ENCODE peak calls at places on chromosomes 12 and 14, in five cellular contexts. E, G, L, M and J are unnamed samples.

GRCh38 chr14:61553730-61554641 is 141.3 kb upstream of the HIF1A start:
- DNase-seq in E (no peak), G (peak; percentile 74), L (peak; percentile 98), M (peak; percentile 98), J (peak; percentile 91)

GRCh38 chr12:50283924-50284236 is 560 bp upstream of the LIMA1 start:
- DNase-seq in E (no peak), G (no peak), L (peak; percentile 18), M (peak; percentile 36), J (no peak)

GRCh38 chr12:33047666-33048065 is 151.1 kb upstream of the PKP2 start:
- DNase-seq in E (no peak), G (no peak), L (no peak), M (no peak), J (no peak)

GRCh38 chr14:104130974-104131651 is 7.3 kb upstream of the KIF26A start:
- DNase-seq in E (no peak), G (peak; percentile 66), L (peak; percentile 35), M (peak; percentile 24), J (peak; percentile 18)

GRCh38 chr12:108517288-108518100 is 2.4 kb downstream of the FICD start:
- DNase-seq in E (no peak), G (no peak), L (no peak), M (no peak), J (no peak)

GRCh38 chr14:73795974-73796373 is 55.7 kb upstream of the PTGR2 start:
- DNase-seq in E (no peak), G (peak; percentile 82), L (no peak), M (peak; percentile 82), J (no peak)

GRCh38 chr12:64610092-64610659 is at the start of gene RASSF3:
- DNase-seq in E (peak; percentile 37), G (peak; percentile 93), L (peak; percentile 77), M (peak; percentile 73), J (peak; percentile 77)

GRCh38 chr12:39966738-39967137 is 139.1 kb downstream of the SLC2A13 start:
- DNase-seq in E (no peak), G (no peak), L (no peak), M (no peak), J (no peak)

GRCh38 chr12:53070901-53071492 is 8.2 kb downstream of the SPRYD3 start:
- DNase-seq in E (no peak), G (no peak), L (peak; percentile 51), M (no peak), J (no peak)

GRCh38 chr12:115030017-115030416 is 346.0 kb upstream of the TBX3 start:
- DNase-seq in E (no peak), G (no peak), L (no peak), M (no peak), J (no peak)

GRCh38 chr12:80556566-80556965 is 112.5 kb downstream of the PTPRQ start:
- DNase-seq in E (no peak), G (no peak), L (peak; percentile 56), M (no peak), J (no peak)